ENCODE peak calls at places on chromosomes 2 and 18, in six cellular contexts. Z is EL; U is stimulated activated CD8-positive, alpha-beta memory T cell treated with anti-CD3 and anti-CD28 coated beads, Interleukin-7, amount 100 ng/mL, for 24 hours; M is AG09309; Q is GM13976; O is activated CD4-positive, alpha-beta T cell treated with anti-CD3 and anti-CD28 coated beads, Interleukin-2, amount 50 U/mL, for 1 hour. H is an unnamed sample.

GRCh38 chr18:50870138-50870845 is 8.6 kb upstream of the ME2 start:
- DNase-seq in Q (no peak), M (peak), U (no peak), Z (peak), O (no peak), H (no peak)

GRCh38 chr2:38495880-38496279 is 106.8 kb downstream of the HNRNPLL start:
- DNase-seq in U (no peak), Z (no peak), O (no peak), Q (no peak), M (no peak), H (no peak)

GRCh38 chr2:36361396-36361795 is 5.8 kb downstream of the CRIM1 start:
- DNase-seq in Z (peak), M (no peak), U (no peak), Q (no peak), O (no peak), H (peak)

GRCh38 chr18:77071711-77072292 is 60.8 kb downstream of the MBP start:
- DNase-seq in O (peak), U (no peak), Q (no peak), M (peak), Z (peak), H (peak)

GRCh38 chr2:205094031-205094430 is 548.8 kb downstream of the PARD3B start:
- DNase-seq in M (no peak), Q (no peak), O (no peak), Z (no peak), U (no peak), H (no peak)

GRCh38 chr2:23617817-23618216 is 232.8 kb downstream of the KLHL29 start:
- DNase-seq in M (no peak), Z (no peak), U (no peak), Q (no peak), O (no peak), H (peak)

GRCh38 chr18:37534627-37535026 is 31.0 kb downstream of the CELF4 start:
- DNase-seq in O (no peak), M (no peak), Z (no peak), Q (no peak), U (no peak), H (no peak)

GRCh38 chr2:232781765-232782164 is 5.4 kb upstream of the KCNJ13 start:
- DNase-seq in M (peak), Z (peak), U (no peak), Q (peak), O (no peak), H (peak)

GRCh38 chr2:215950009-215950408 is 63.3 kb downstream of the MREG start:
- DNase-seq in Q (peak), U (no peak), M (peak), O (no peak), Z (peak), H (peak)

GRCh38 chr2:42300527-42300926 is 60.5 kb downstream of the COX7A2L start:
- DNase-seq in O (no peak), M (no peak), U (no peak), Q (no peak), Z (no peak), H (no peak)

GRCh38 chr2:212284166-212284565 is 254.4 kb downstream of the ERBB4 start:
- DNase-seq in U (no peak), Q (no peak), O (no peak), Z (no peak), M (no peak), H (no peak)

GRCh38 chr18:10140461-10140911 is 226.7 kb downstream of the VAPA start:
- DNase-seq in M (no peak), U (no peak), Q (no peak), Z (no peak), O (no peak), H (peak)

GRCh38 chr2:121596221-121597080 is 52.8 kb downstream of the CLASP1 start:
- DNase-seq in Z (peak), Q (peak), O (no peak), U (no peak), M (peak), H (peak)

GRCh38 chr2:110804915-110805314 is 72.5 kb downstream of the ACOXL start:
- DNase-seq in O (peak), Q (peak), U (peak), M (no peak), Z (no peak), H (no peak)

GRCh38 chr2:119649364-119649917 is 29.6 kb upstream of the TMEM177 start:
- DNase-seq in M (no peak), U (no peak), O (no peak), Q (no peak), Z (peak), H (no peak)

GRCh38 chr2:85578243-85579180 is 1.1 kb downstream of the VAMP8 start:
- DNase-seq in O (no peak), U (no peak), Q (peak), Z (no peak), M (no peak), H (no peak)

GRCh38 chr2:239269173-239269865 is 131.5 kb downstream of the HDAC4 start:
- DNase-seq in U (no peak), O (no peak), Q (no peak), Z (no peak), M (no peak), H (no peak)

GRCh38 chr2:1584691-1585485 is 159.4 kb downstream of the PXDN start:
- DNase-seq in Q (no peak), Z (peak), O (no peak), U (no peak), M (no peak), H (no peak)

GRCh38 chr2:221529943-221530652 is 42.0 kb downstream of the EPHA4 start:
- DNase-seq in Z (peak), O (no peak), Q (no peak), U (no peak), M (peak), H (peak)

GRCh38 chr2:100124746-100125145 is 17.6 kb downstream of the AFF3 start:
- DNase-seq in U (no peak), Z (peak), M (no peak), Q (no peak), O (no peak), H (no peak)

GRCh38 chr18:29161429-29161828 is 984.5 kb upstream of the CDH2 start:
- DNase-seq in O (no peak), M (no peak), Q (no peak), U (no peak), Z (no peak), H (no peak)

GRCh38 chr2:196399736-196400691 is 228.6 kb upstream of the STK17B start:
- DNase-seq in Q (no peak), M (peak), Z (peak), O (no peak), U (no peak), H (peak)

GRCh38 chr2:209425082-209426071 is 1.5 kb downstream of the MAP2 start:
- DNase-seq in Q (peak), U (no peak), O (no peak), M (no peak), Z (peak), H (peak)

GRCh38 chr2:237686659-237687136 is 59.3 kb downstream of the LRRFIP1 start:
- DNase-seq in O (no peak), U (no peak), Q (no peak), Z (peak), M (no peak), H (no peak)

GRCh38 chr2:190781604-190782198 is 98.9 kb upstream of the GLS start:
- DNase-seq in U (peak), M (no peak), Q (peak), O (peak), Z (peak), H (peak)

GRCh38 chr2:212619954-212620353 is 81.4 kb upstream of the ERBB4 start:
- DNase-seq in Z (peak), O (no peak), U (no peak), M (no peak), Q (no peak), H (no peak)

GRCh38 chr18:10169064-10169562 is 255.3 kb downstream of the VAPA start:
- DNase-seq in Z (peak), Q (no peak), U (no peak), O (no peak), M (no peak), H (no peak)

GRCh38 chr2:35526741-35527140 is 828.8 kb upstream of the CRIM1 start:
- DNase-seq in Q (no peak), O (no peak), Z (no peak), M (no peak), U (no peak), H (no peak)

GRCh38 chr2:181189932-181190331 is 209.5 kb downstream of the UBE2E3 start:
- DNase-seq in Q (no peak), Z (no peak), M (no peak), U (no peak), O (no peak), H (no peak)

GRCh38 chr2:46650556-46651001 is 171.2 kb downstream of the TMEM247 start:
- DNase-seq in Q (peak), M (peak), O (peak), Z (peak), U (peak), H (peak)

GRCh38 chr2:12352891-12353290 is 363.8 kb upstream of the TRIB2 start:
- DNase-seq in Q (no peak), U (no peak), Z (no peak), O (no peak), M (no peak), H (no peak)

GRCh38 chr18:66013976-66014375 is 263.2 kb downstream of the CDH7 start:
- DNase-seq in O (no peak), Z (no peak), U (no peak), M (no peak), Q (no peak), H (no peak)

GRCh38 chr18:21997207-21998143 is 171.9 kb upstream of the GATA6 start:
- DNase-seq in U (no peak), M (no peak), Z (peak), Q (peak), O (no peak), H (peak)

GRCh38 chr18:79577451-79578395 is 101.9 kb upstream of the CTDP1 start:
- DNase-seq in U (no peak), Z (no peak), O (no peak), Q (no peak), M (no peak), H (no peak)

GRCh38 chr2:72140621-72140960 is 7.1 kb downstream of the CYP26B1 start:
- DNase-seq in M (no peak), U (no peak), Q (no peak), O (no peak), Z (no peak), H (no peak)

GRCh38 chr2:19575618-19576017 is 217.2 kb upstream of the OSR1 start:
- DNase-seq in O (no peak), M (peak), Q (no peak), U (no peak), Z (peak), H (peak)

GRCh38 chr2:120661551-120661950 is 74.1 kb upstream of the GLI2 start:
- DNase-seq in Q (no peak), M (no peak), U (no peak), O (no peak), Z (no peak), H (no peak)

GRCh38 chr2:25286025-25286400 is 55.7 kb downstream of the DNMT3A start:
- DNase-seq in M (no peak), Z (peak), O (peak), U (no peak), Q (peak), H (no peak)

H was measured in GM03348.